ENCODE peak calls at places on chromosome 13, in eight cellular contexts. K is heart left ventricle, Y is adrenal gland, Q is lower leg skin, R is H54, U is uterus, B is HCT116, O is body of pancreas. E is an unnamed sample.

GRCh38 chr13:65314008-65314407 is 1916.1 kb downstream of the PCDH9 start:
- DNase-seq in Y (no peak), Q (no peak), R (no peak), K (no peak), U (no peak), B (no peak), O (no peak), E (no peak)

GRCh38 chr13:24007979-24008620 is 110.8 kb upstream of the C1QTNF9B start:
- DNase-seq in U (no peak), O (no peak), B (no peak), K (no peak), Y (no peak), R (no peak), Q (no peak), E (no peak)

GRCh38 chr13:40789275-40790231 is at the start of gene SLC25A15:
- DNase-seq in U (peak), O (peak), B (peak), Y (peak), Q (peak), R (peak), K (peak), E (peak)

GRCh38 chr13:26050568-26051230 is 1.1 kb downstream of the SHISA2 start:
- DNase-seq in R (no peak), Y (no peak), O (peak), U (no peak), B (no peak), Q (no peak), K (no peak), E (peak)

GRCh38 chr13:20435616-20436368 is 89.9 kb downstream of the CRYL1 start:
- DNase-seq in Q (no peak), Y (no peak), R (no peak), B (no peak), O (no peak), K (no peak), U (no peak), E (no peak)

GRCh38 chr13:68727788-68728187 is 1379.8 kb upstream of the ATXN8OS start:
- DNase-seq in K (no peak), U (no peak), B (no peak), O (no peak), Y (no peak), R (no peak), Q (no peak), E (no peak)

GRCh38 chr13:103303078-103303651 is 236.9 kb upstream of the SLC10A2 start:
- DNase-seq in Y (no peak), Q (no peak), O (no peak), U (no peak), K (no peak), R (no peak), B (no peak), E (no peak)

GRCh38 chr13:114077938-114078335 is 54.5 kb downstream of the RASA3 start:
- DNase-seq in R (no peak), Y (no peak), Q (peak), K (peak), B (no peak), U (peak), O (no peak), E (no peak)

GRCh38 chr13:32917504-32917903 is 98.7 kb upstream of the KL start:
- DNase-seq in R (no peak), Q (no peak), Y (no peak), B (no peak), U (no peak), K (no peak), O (no peak), E (no peak)

GRCh38 chr13:77356155-77356554 is 29.3 kb upstream of the MYCBP2 start:
- DNase-seq in Q (no peak), B (no peak), Y (no peak), O (no peak), K (no peak), U (no peak), R (no peak), E (no peak)

GRCh38 chr13:96963786-96964475 is 30.3 kb downstream of the OXGR1 start:
- DNase-seq in Y (no peak), Q (no peak), O (no peak), U (no peak), B (no peak), R (no peak), K (no peak), E (no peak)

GRCh38 chr13:96967248-96967745 is 27.0 kb downstream of the OXGR1 start:
- DNase-seq in Q (no peak), K (no peak), Y (no peak), R (peak), B (peak), O (no peak), U (no peak), E (peak)

GRCh38 chr13:96968027-96968426 is 26.2 kb downstream of the OXGR1 start:
- DNase-seq in R (no peak), U (no peak), Q (no peak), K (no peak), B (no peak), Y (no peak), O (no peak), E (no peak)

GRCh38 chr13:96966415-96967102 is 27.7 kb downstream of the OXGR1 start:
- DNase-seq in Q (no peak), Y (no peak), K (no peak), B (no peak), O (no peak), U (no peak), R (no peak), E (no peak)
- TF ChIP-seq POLR2A in Q (no peak), Y (no peak), K (no peak), B (no peak), O (no peak), U (no peak), R (no peak), E (no peak)

GRCh38 chr13:110617326-110618072 is 2.2 kb downstream of the NAXD start:
- DNase-seq in U (peak), Y (peak), R (no peak), B (no peak), Q (no peak), K (no peak), O (peak), E (peak)

GRCh38 chr13:110616103-110617101 is 1.1 kb downstream of the NAXD start:
- DNase-seq in K (no peak), U (no peak), R (peak), Q (no peak), B (peak), O (peak), Y (peak), E (peak)

GRCh38 chr13:110618167-110618566 is 2.8 kb downstream of the NAXD start:
- DNase-seq in O (no peak), K (no peak), B (no peak), Y (no peak), U (no peak), R (no peak), Q (no peak), E (no peak)

GRCh38 chr13:110615005-110615321 is 382 bp upstream of the NAXD start:
- DNase-seq in R (no peak), Y (no peak), K (no peak), O (no peak), B (no peak), Q (no peak), U (no peak), E (no peak)

DNA sequence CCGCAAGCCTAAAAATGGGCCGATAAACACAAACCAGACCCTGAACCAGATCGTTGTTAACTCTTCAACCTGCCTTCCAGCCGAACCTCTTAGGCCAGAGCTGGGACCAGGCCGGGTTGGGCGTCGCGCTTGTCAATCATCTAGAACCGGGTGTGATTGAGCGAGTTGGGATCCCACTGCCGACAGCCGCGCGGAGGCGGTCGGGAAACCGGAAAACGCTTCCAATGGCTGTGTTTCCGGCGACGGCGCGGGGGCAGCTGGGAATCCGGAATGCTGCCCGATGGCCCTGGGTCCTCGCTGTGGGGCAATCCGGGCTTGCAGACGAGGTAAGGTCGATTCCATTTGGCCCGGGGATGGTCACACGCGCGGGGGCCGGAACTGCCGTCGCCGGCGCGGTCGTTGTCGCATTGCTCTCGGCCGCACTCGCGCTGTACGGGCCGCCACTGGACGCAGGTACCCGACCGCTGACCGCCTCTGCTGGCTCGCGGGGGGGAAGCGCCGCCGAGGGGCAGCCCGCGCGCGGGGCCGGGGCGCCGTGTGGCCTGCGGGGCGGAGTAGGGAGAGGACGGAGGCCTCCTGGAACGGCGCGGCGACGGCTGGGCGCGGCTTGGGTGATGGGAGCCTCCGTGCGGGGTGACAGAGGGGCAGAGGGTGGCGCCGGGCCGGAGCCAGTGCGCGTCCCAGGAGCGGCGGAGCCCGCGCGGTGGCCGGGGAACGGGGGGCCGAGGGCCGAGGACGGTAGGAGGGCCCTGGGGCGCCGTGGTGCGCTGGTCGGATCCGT is at the start of gene NAXD:
- DNase-seq in B (peak), Q (peak), K (peak), Y (peak), R (peak), O (peak), U (peak), E (peak)
- TF ChIP-seq POLR2A in B (no peak), Q (no peak), K (no peak), Y (peak), R (peak), O (peak), U (peak), E (peak)

GRCh38 chr13:49495783-49496762 is at the start of gene PHF11:
- DNase-seq in B (no peak), R (peak), Y (peak), Q (peak), O (peak), U (peak), K (peak), E (peak)
- TF ChIP-seq POLR2A in B (no peak), R (peak), Y (peak), Q (no peak), O (peak), U (no peak), K (no peak), E (peak)

GRCh38 chr13:31009166-31009565 is 76.7 kb downstream of the TEX26 start:
- DNase-seq in B (no peak), Y (no peak), U (no peak), Q (no peak), K (no peak), O (no peak), R (no peak), E (no peak)
- TF ChIP-seq POLR2A in B (no peak), Y (no peak), U (no peak), Q (no peak), K (no peak), O (no peak), R (no peak), E (no peak)

DNA sequence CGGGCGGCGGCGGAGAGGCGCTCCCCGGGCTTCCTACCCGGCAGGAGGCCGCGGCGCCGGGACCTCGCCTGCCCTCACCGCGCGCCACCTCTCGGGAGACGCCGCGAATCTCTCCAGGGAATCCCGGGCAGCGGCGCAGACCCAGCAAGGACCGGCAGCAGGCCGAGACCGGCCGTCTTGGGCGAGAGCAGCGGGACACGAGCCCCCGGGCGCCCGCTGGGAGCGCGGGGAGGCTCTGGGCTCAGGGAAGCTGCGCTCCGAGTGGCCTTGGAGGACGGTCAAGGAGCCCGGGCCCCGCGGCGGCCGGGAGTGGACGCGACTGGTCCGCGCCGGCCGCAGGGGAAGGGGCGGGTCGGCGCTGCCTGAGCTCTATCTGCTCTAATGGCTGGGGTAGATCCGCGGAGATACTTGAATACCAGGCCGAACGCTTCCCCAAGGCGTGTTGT is 14.7 kb downstream of the CDX2 start:
- DNase-seq in Q (no peak), B (no peak), Y (peak), R (no peak), O (peak), K (no peak), U (no peak), E (peak)
- TF ChIP-seq POLR2A in Q (no peak), B (no peak), Y (no peak), R (no peak), O (no peak), K (no peak), U (no peak), E (no peak)

GRCh38 chr13:48116808-48117207 is 21.9 kb upstream of the MED4 start:
- DNase-seq in R (no peak), Q (no peak), O (no peak), U (no peak), Y (no peak), K (no peak), B (no peak), E (no peak)
- TF ChIP-seq POLR2A in R (no peak), Q (no peak), O (no peak), U (no peak), Y (no peak), K (no peak), B (no peak), E (no peak)